ENCODE peak calls at places on chromosomes 6 and 20, in four cellular contexts. Q, J, G and O are unnamed samples.

GRCh38 chr20:60993647-60994046 is 258.4 kb upstream of the CDH4 start:
- DNase-seq in G (no peak), Q (no peak), J (no peak), O (no peak)

GRCh38 chr6:90434096-90434495 is 137.5 kb upstream of the BACH2 start:
- DNase-seq in Q (no peak), G (no peak), J (no peak), O (no peak)

GRCh38 chr6:83127258-83127657 is 59.8 kb downstream of the DOP1A start:
- DNase-seq in J (no peak), G (no peak), Q (no peak), O (no peak)

GRCh38 chr20:49559411-49560081 is 8.4 kb downstream of the PTGIS start:
- DNase-seq in Q (no peak), G (no peak), J (no peak), O (no peak)

GRCh38 chr6:107489636-107490567 is at the start of gene SOBP:
- DNase-seq in J (peak), Q (peak), G (no peak), O (peak)

GRCh38 chr20:12821249-12821648 is 187.5 kb upstream of the SPTLC3 start:
- DNase-seq in Q (no peak), J (no peak), G (no peak), O (no peak)

GRCh38 chr6:109794201-109794926 is 103.3 kb downstream of the FIG4 start:
- DNase-seq in G (no peak), Q (no peak), J (no peak), O (no peak)

GRCh38 chr6:11021003-11021402 is 23.1 kb downstream of the ELOVL2 start:
- DNase-seq in G (no peak), Q (no peak), J (no peak), O (no peak)

GRCh38 chr6:33668914-33669313 is 42.6 kb downstream of the UQCC2 start:
- DNase-seq in J (no peak), Q (no peak), G (no peak), O (peak)

GRCh38 chr20:23637282-23638221 is at the start of gene CST3:
- DNase-seq in G (no peak), J (peak), Q (no peak), O (peak)

GRCh38 chr20:62716198-62716940 is 7.7 kb downstream of the NTSR1 start:
- DNase-seq in J (no peak), Q (no peak), G (no peak), O (no peak)

GRCh38 chr6:135113855-135114254 is 59.2 kb upstream of the HBS1L start:
- DNase-seq in Q (no peak), J (no peak), G (no peak), O (no peak)

GRCh38 chr6:41055149-41055548 is 2.1 kb downstream of the APOBEC2 start:
- DNase-seq in G (no peak), Q (no peak), J (peak), O (no peak)

GRCh38 chr6:16432075-16433032 is 194.0 kb downstream of the GMPR start:
- DNase-seq in J (no peak), G (no peak), Q (no peak), O (no peak)

GRCh38 chr6:147974376-147974775 is 368.3 kb upstream of the SASH1 start:
- DNase-seq in Q (no peak), J (no peak), G (no peak), O (no peak)

GRCh38 chr6:43747734-43748133 is 22.3 kb upstream of the VEGFA start:
- DNase-seq in Q (no peak), J (no peak), G (no peak), O (no peak)

GRCh38 chr20:43124261-43124660 is 65.4 kb downstream of the PTPRT start:
- DNase-seq in Q (no peak), G (no peak), J (no peak), O (no peak)

GRCh38 chr6:82877213-82878195 is 188.1 kb downstream of the UBE3D start:
- DNase-seq in G (no peak), J (no peak), Q (no peak), O (no peak)

GRCh38 chr6:89745096-89745495 is 74.5 kb downstream of the MDN1 start:
- DNase-seq in J (no peak), G (no peak), Q (no peak), O (no peak)

GRCh38 chr6:16276991-16277981 is 38.9 kb downstream of the GMPR start:
- DNase-seq in J (peak), Q (no peak), G (no peak), O (peak)

GRCh38 chr20:11814276-11814675 is 103.4 kb upstream of the BTBD3 start:
- DNase-seq in G (no peak), Q (no peak), J (no peak), O (no peak)

GRCh38 chr20:37911262-37911661 is 8.3 kb downstream of the VSTM2L start:
- DNase-seq in J (no peak), G (no peak), Q (no peak), O (no peak)